ENCODE peak calls at places on chromosomes 12 and 14, in nine cellular contexts. One of them, this sample, is unnamed. For H3K36me3 and H3K4me1, the result is how much of the 10 kb centered on the place peaks cover.

GRCh38 chr14:56884617-56885016 is 74.3 kb upstream of the OTX2 start:
- DNase-seq in tibial artery: no peak
- DNase-seq in pancreas: no peak
- DNase-seq in BE2C: no peak
- DNase-seq in neural progenitor cell: peak
- DNase-seq in body of pancreas: no peak
- DNase-seq in ovary: no peak
- DNase-seq in endodermal cell: no peak
- DNase-seq in cardiac muscle cell: no peak
- DNase-seq in this sample: no peak

GRCh38 chr14:102892660-102893059 is 29.8 kb upstream of the AMN start:
- DNase-seq in tibial artery: no peak
- DNase-seq in neural progenitor cell: no peak
- DNase-seq in cardiac muscle cell: no peak
- DNase-seq in pancreas: no peak
- DNase-seq in endodermal cell: no peak
- DNase-seq in BE2C: no peak
- DNase-seq in ovary: no peak
- DNase-seq in body of pancreas: no peak
- DNase-seq in this sample: no peak

GRCh38 chr14:103313704-103314103 is 20.3 kb upstream of the EIF5 start:
- DNase-seq in BE2C: no peak
- DNase-seq in cardiac muscle cell: no peak
- DNase-seq in tibial artery: peak
- DNase-seq in body of pancreas: no peak
- DNase-seq in endodermal cell: no peak
- DNase-seq in neural progenitor cell: no peak
- DNase-seq in pancreas: no peak
- DNase-seq in ovary: no peak
- DNase-seq in this sample: no peak

GRCh38 chr12:66491812-66492361 is 187.0 kb downstream of the GRIP1 start:
- DNase-seq in neural progenitor cell: no peak
- DNase-seq in ovary: no peak
- DNase-seq in pancreas: no peak
- DNase-seq in BE2C: no peak
- DNase-seq in endodermal cell: no peak
- DNase-seq in cardiac muscle cell: no peak
- DNase-seq in body of pancreas: no peak
- DNase-seq in tibial artery: no peak
- DNase-seq in this sample: no peak

GRCh38 chr12:92085483-92086040 is 60.1 kb downstream of the BTG1 start:
- DNase-seq in BE2C: no peak
- DNase-seq in ovary: no peak
- DNase-seq in tibial artery: no peak
- DNase-seq in cardiac muscle cell: no peak
- DNase-seq in body of pancreas: no peak
- DNase-seq in endodermal cell: no peak
- DNase-seq in pancreas: no peak
- DNase-seq in neural progenitor cell: no peak
- DNase-seq in this sample: no peak

GRCh38 chr14:96281486-96281885 is 25.5 kb downstream of the BDKRB1 start:
- DNase-seq in body of pancreas: no peak
- DNase-seq in endodermal cell: no peak
- DNase-seq in cardiac muscle cell: no peak
- DNase-seq in neural progenitor cell: no peak
- DNase-seq in ovary: no peak
- DNase-seq in BE2C: no peak
- DNase-seq in pancreas: no peak
- DNase-seq in tibial artery: no peak
- DNase-seq in this sample: no peak

GRCh38 chr12:131460516-131460915 is 250.4 kb upstream of the SFSWAP start:
- DNase-seq in BE2C: no peak
- DNase-seq in neural progenitor cell: no peak
- DNase-seq in cardiac muscle cell: no peak
- DNase-seq in tibial artery: no peak
- DNase-seq in ovary: no peak
- DNase-seq in body of pancreas: no peak
- DNase-seq in pancreas: no peak
- DNase-seq in endodermal cell: no peak
- DNase-seq in this sample: no peak

GRCh38 chr14:33364536-33364935 is 425.9 kb downstream of the NPAS3 start:
- DNase-seq in body of pancreas: no peak
- DNase-seq in ovary: no peak
- DNase-seq in neural progenitor cell: peak
- DNase-seq in cardiac muscle cell: peak
- DNase-seq in tibial artery: no peak
- DNase-seq in endodermal cell: peak
- DNase-seq in pancreas: no peak
- DNase-seq in BE2C: no peak
- DNase-seq in this sample: no peak

GRCh38 chr12:107092669-107093546 is 441 bp downstream of the CRY1 start:
- DNase-seq in tibial artery: no peak
- DNase-seq in pancreas: peak
- DNase-seq in endodermal cell: peak
- DNase-seq in ovary: no peak
- DNase-seq in body of pancreas: peak
- DNase-seq in cardiac muscle cell: peak
- DNase-seq in BE2C: peak
- DNase-seq in neural progenitor cell: peak
- DNase-seq in this sample: peak

GRCh38 chr14:72404998-72405397 is 472.8 kb downstream of the RGS6 start:
- DNase-seq in cardiac muscle cell: no peak
- DNase-seq in body of pancreas: no peak
- DNase-seq in tibial artery: no peak
- DNase-seq in BE2C: no peak
- DNase-seq in pancreas: no peak
- DNase-seq in ovary: no peak
- DNase-seq in endodermal cell: peak
- DNase-seq in neural progenitor cell: peak
- DNase-seq in this sample: no peak

GRCh38 chr12:57151741-57152407 is 4.5 kb upstream of the LRP1-AS start:
- DNase-seq in pancreas: no peak
- DNase-seq in BE2C: no peak
- DNase-seq in body of pancreas: no peak
- DNase-seq in ovary: peak
- DNase-seq in tibial artery: peak
- DNase-seq in neural progenitor cell: no peak
- DNase-seq in endodermal cell: no peak
- DNase-seq in cardiac muscle cell: no peak
- DNase-seq in this sample: no peak

GRCh38 chr12:41850046-41850445 is 294.6 kb downstream of the GXYLT1 start:
- DNase-seq in neural progenitor cell: no peak
- DNase-seq in BE2C: no peak
- DNase-seq in ovary: no peak
- DNase-seq in tibial artery: no peak
- DNase-seq in body of pancreas: no peak
- DNase-seq in cardiac muscle cell: no peak
- DNase-seq in pancreas: no peak
- DNase-seq in endodermal cell: no peak
- DNase-seq in this sample: no peak

GRCh38 chr14:32576088-32576795 is 247.1 kb downstream of the AKAP6 start:
- DNase-seq in tibial artery: no peak
- DNase-seq in body of pancreas: peak
- DNase-seq in cardiac muscle cell: peak
- DNase-seq in pancreas: no peak
- DNase-seq in neural progenitor cell: peak
- DNase-seq in endodermal cell: peak
- DNase-seq in BE2C: peak
- DNase-seq in ovary: peak
- DNase-seq in this sample: peak

GRCh38 chr12:29844667-29845066 is 60.9 kb upstream of the TMTC1 start:
- DNase-seq in cardiac muscle cell: no peak
- DNase-seq in body of pancreas: no peak
- DNase-seq in pancreas: no peak
- DNase-seq in tibial artery: no peak
- DNase-seq in ovary: no peak
- DNase-seq in BE2C: no peak
- DNase-seq in endodermal cell: no peak
- DNase-seq in neural progenitor cell: no peak
- DNase-seq in this sample: no peak

GRCh38 chr12:118525216-118525615 is 148.9 kb downstream of the SUDS3 start:
- DNase-seq in ovary: no peak
- DNase-seq in tibial artery: no peak
- DNase-seq in endodermal cell: no peak
- DNase-seq in pancreas: no peak
- DNase-seq in neural progenitor cell: no peak
- DNase-seq in BE2C: no peak
- DNase-seq in body of pancreas: no peak
- DNase-seq in cardiac muscle cell: no peak
- DNase-seq in this sample: no peak
- H3K36me3 ChIP-seq in ovary: under half
- H3K36me3 ChIP-seq in tibial artery: under half
- H3K36me3 ChIP-seq in endodermal cell: under half
- H3K36me3 ChIP-seq in pancreas: under half
- H3K36me3 ChIP-seq in neural progenitor cell: under half
- H3K36me3 ChIP-seq in BE2C: under half
- H3K36me3 ChIP-seq in body of pancreas: under half
- H3K36me3 ChIP-seq in cardiac muscle cell: under half
- H3K36me3 ChIP-seq in this sample: under half

GRCh38 chr12:110282343-110282860 is 1.4 kb downstream of the ATP2A2 start:
- DNase-seq in pancreas: no peak
- DNase-seq in neural progenitor cell: no peak
- DNase-seq in cardiac muscle cell: no peak
- DNase-seq in ovary: no peak
- DNase-seq in endodermal cell: no peak
- DNase-seq in BE2C: no peak
- DNase-seq in body of pancreas: no peak
- DNase-seq in tibial artery: no peak
- DNase-seq in this sample: no peak

GRCh38 chr12:110287986-110288385 is 6.9 kb downstream of the ATP2A2 start:
- DNase-seq in BE2C: no peak
- DNase-seq in pancreas: no peak
- DNase-seq in body of pancreas: no peak
- DNase-seq in cardiac muscle cell: no peak
- DNase-seq in ovary: no peak
- DNase-seq in neural progenitor cell: no peak
- DNase-seq in tibial artery: no peak
- DNase-seq in endodermal cell: no peak
- DNase-seq in this sample: no peak

GRCh38 chr12:110281549-110282342 is 699 bp downstream of the ATP2A2 start:
- DNase-seq in ovary: peak
- DNase-seq in cardiac muscle cell: peak
- DNase-seq in body of pancreas: peak
- DNase-seq in endodermal cell: peak
- DNase-seq in BE2C: peak
- DNase-seq in pancreas: peak
- DNase-seq in neural progenitor cell: no peak
- DNase-seq in tibial artery: peak
- DNase-seq in this sample: peak

GRCh38 chr12:110282956-110283817 is 2.1 kb downstream of the ATP2A2 start:
- DNase-seq in ovary: no peak
- DNase-seq in endodermal cell: no peak
- DNase-seq in pancreas: no peak
- DNase-seq in BE2C: no peak
- DNase-seq in tibial artery: no peak
- DNase-seq in cardiac muscle cell: no peak
- DNase-seq in neural progenitor cell: no peak
- DNase-seq in body of pancreas: no peak
- DNase-seq in this sample: peak

DNA sequence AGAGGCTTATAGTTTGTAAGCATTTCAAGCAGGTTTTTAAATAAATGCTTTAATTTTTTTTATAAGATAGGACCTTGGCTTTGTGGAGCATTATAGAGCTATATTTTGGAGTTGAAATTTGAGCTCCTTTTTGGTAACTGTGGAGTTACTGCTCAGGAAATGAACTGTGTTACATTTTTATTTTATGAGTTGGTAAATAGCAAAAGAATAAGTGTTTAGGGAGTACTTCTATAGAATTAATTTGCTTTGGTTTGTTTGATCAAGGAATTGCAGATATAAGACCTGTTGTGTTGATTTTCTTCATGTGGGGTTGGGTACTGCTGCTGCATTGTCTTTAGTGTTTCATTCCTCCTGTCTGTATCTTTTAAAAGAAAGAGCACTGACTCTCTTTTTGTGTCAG is 3.5 kb downstream of the ATP2A2 start:
- DNase-seq in cardiac muscle cell: no peak
- DNase-seq in ovary: no peak
- DNase-seq in body of pancreas: no peak
- DNase-seq in pancreas: no peak
- DNase-seq in tibial artery: no peak
- DNase-seq in neural progenitor cell: no peak
- DNase-seq in BE2C: no peak
- DNase-seq in endodermal cell: no peak
- DNase-seq in this sample: no peak
- H3K4me1 ChIP-seq in cardiac muscle cell: under half
- H3K4me1 ChIP-seq in ovary: under half
- H3K4me1 ChIP-seq in body of pancreas: half or more
- H3K4me1 ChIP-seq in pancreas: under half
- H3K4me1 ChIP-seq in tibial artery: under half
- H3K4me1 ChIP-seq in neural progenitor cell: under half
- H3K4me1 ChIP-seq in BE2C: under half
- H3K4me1 ChIP-seq in endodermal cell: under half
- H3K4me1 ChIP-seq in this sample: under half

GRCh38 chr12:95611676-95612309 is 60.5 kb upstream of the USP44 start:
- DNase-seq in neural progenitor cell: no peak
- DNase-seq in cardiac muscle cell: no peak
- DNase-seq in ovary: no peak
- DNase-seq in body of pancreas: peak
- DNase-seq in pancreas: peak
- DNase-seq in BE2C: no peak
- DNase-seq in endodermal cell: no peak
- DNase-seq in tibial artery: no peak
- DNase-seq in this sample: no peak
- H3K36me3 ChIP-seq in neural progenitor cell: under half
- H3K36me3 ChIP-seq in cardiac muscle cell: under half
- H3K36me3 ChIP-seq in ovary: under half
- H3K36me3 ChIP-seq in body of pancreas: under half
- H3K36me3 ChIP-seq in pancreas: under half
- H3K36me3 ChIP-seq in BE2C: under half
- H3K36me3 ChIP-seq in endodermal cell: under half
- H3K36me3 ChIP-seq in tibial artery: under half
- H3K36me3 ChIP-seq in this sample: under half

DNA sequence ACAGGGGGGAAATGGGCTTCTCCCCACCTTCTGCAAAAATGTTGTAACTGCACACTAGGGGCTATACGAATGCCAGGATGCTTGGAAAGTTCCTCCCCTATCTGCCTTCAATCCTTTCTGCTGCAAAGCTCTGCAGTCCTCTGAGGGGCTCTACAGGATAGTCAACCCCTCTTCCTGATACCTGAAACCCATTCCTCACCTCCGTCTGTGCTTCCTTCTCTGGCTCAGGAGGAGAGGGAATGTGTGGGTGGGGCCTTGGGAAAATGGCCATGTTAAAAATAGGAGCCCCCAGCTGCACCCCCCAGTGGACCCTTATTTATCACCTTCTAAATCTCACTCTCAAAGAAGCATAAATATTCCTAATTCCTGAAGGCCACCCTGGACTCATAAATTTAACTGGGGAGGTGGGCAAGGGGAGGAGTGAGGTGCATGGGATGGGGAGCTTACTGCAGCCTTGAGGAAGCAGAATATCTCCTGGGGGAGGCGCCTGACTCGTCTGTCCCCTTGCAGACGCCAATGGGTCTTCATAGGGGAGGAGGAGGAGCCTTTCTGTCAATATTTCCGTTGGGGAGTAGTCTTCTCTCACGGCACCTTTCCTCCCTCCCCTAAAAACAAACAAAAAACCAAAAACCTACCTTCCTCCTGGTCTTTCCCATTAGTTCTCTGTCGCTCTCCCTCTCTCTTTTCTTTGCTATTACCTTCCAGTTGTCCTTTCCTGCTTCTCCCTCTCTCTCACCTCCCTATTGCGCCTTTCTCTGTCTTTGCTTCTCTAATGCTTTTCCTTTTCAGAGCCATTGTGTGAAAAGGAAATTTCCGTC is 6.3 kb downstream of the GPR84 start:
- DNase-seq in tibial artery: no peak
- DNase-seq in ovary: no peak
- DNase-seq in endodermal cell: peak
- DNase-seq in pancreas: no peak
- DNase-seq in BE2C: no peak
- DNase-seq in neural progenitor cell: peak
- DNase-seq in cardiac muscle cell: no peak
- DNase-seq in body of pancreas: no peak
- DNase-seq in this sample: no peak
- H3K4me1 ChIP-seq in tibial artery: under half
- H3K4me1 ChIP-seq in ovary: under half
- H3K4me1 ChIP-seq in endodermal cell: under half
- H3K4me1 ChIP-seq in pancreas: under half
- H3K4me1 ChIP-seq in BE2C: under half
- H3K4me1 ChIP-seq in neural progenitor cell: half or more
- H3K4me1 ChIP-seq in cardiac muscle cell: half or more
- H3K4me1 ChIP-seq in body of pancreas: half or more
- H3K4me1 ChIP-seq in this sample: under half